ENCODE peak calls at places on chromosome 11, in four cellular contexts. A is HL-60, U is K562, S is GM12878. H is an unnamed sample.

GRCh38 chr11:2512431-2513407 is 67.9 kb downstream of the KCNQ1 start:
- DNase-seq in U (no peak), S (no peak), A (no peak), H (peak; percentile 21)

GRCh38 chr11:126345759-126346585 is 9.5 kb upstream of the ST3GAL4 start:
- DNase-seq in S (no peak), A (peak; percentile 87), U (peak; percentile 83), H (no peak)

GRCh38 chr11:92149996-92150395 is 74.6 kb upstream of the FAT3 start:
- DNase-seq in A (no peak), S (no peak), U (no peak), H (no peak)

GRCh38 chr11:103737791-103738190 is 298.6 kb upstream of the DDI1 start:
- DNase-seq in U (no peak), S (no peak), A (no peak), H (no peak)

GRCh38 chr11:125772834-125773505 is 5.7 kb downstream of the PATE2 start:
- DNase-seq in A (no peak), U (no peak), S (no peak), H (no peak)

GRCh38 chr11:75162954-75163353 is 12.0 kb downstream of the SLCO2B1 start:
- DNase-seq in U (no peak), S (no peak), A (no peak), H (no peak)

GRCh38 chr11:65555693-65556231 is 2.4 kb downstream of the LTBP3 start:
- DNase-seq in A (no peak), U (peak; percentile 54), S (no peak), H (no peak)

GRCh38 chr11:66868726-66869291 is 11.9 kb downstream of the LRFN4 start:
- DNase-seq in U (peak; percentile 86), A (peak; percentile 80), S (peak; percentile 40), H (peak; percentile 95)

GRCh38 chr11:106551744-106552671 is 466.3 kb downstream of the GUCY1A2 start:
- DNase-seq in U (no peak), S (no peak), A (no peak), H (no peak)

GRCh38 chr11:112179601-112180000 is 4.3 kb downstream of the BCO2 start:
- DNase-seq in S (peak; percentile 64), U (no peak), A (peak; percentile 80), H (no peak)

GRCh38 chr11:1879342-1879940 is 12.3 kb downstream of the PRR33 start:
- DNase-seq in S (no peak), U (peak; percentile 46), A (no peak), H (peak; percentile 16)

GRCh38 chr11:2110521-2110920 is 28.7 kb downstream of the IGF2 start:
- DNase-seq in A (no peak), S (no peak), U (no peak), H (no peak)

GRCh38 chr11:2778630-2779498 is 79.1 kb upstream of the KCNQ1OT1 start:
- DNase-seq in S (no peak), A (no peak), U (peak; percentile 85), H (peak; percentile 70)

GRCh38 chr11:72950685-72951084 is 136.5 kb downstream of the ATG16L2 start:
- DNase-seq in A (no peak), S (no peak), U (no peak), H (no peak)

GRCh38 chr11:66317322-66317765 is 500 bp upstream of the CD248 start:
- DNase-seq in S (no peak), U (no peak), A (no peak), H (no peak)

GRCh38 chr11:27150098-27150497 is 109.5 kb downstream of the BBOX1 start:
- DNase-seq in S (no peak), U (no peak), A (no peak), H (no peak)

GRCh38 chr11:10125522-10126133 is 168.4 kb downstream of the SBF2 start:
- DNase-seq in A (no peak), U (no peak), S (no peak), H (no peak)

GRCh38 chr11:128153697-128154048 is 433.7 kb downstream of the ETS1 start:
- DNase-seq in A (no peak), S (no peak), U (no peak), H (no peak)

GRCh38 chr11:9151631-9152030 is 60.2 kb upstream of the SCUBE2 start:
- DNase-seq in U (no peak), A (no peak), S (no peak), H (no peak)

GRCh38 chr11:131629925-131630324 is 259.5 kb downstream of the NTM start:
- DNase-seq in A (no peak), S (no peak), U (no peak), H (no peak)

GRCh38 chr11:72786305-72787261 is 7.3 kb downstream of the STARD10 start:
- DNase-seq in S (no peak), A (no peak), U (no peak), H (no peak)

GRCh38 chr11:69335461-69336386 is 41.8 kb downstream of the MYEOV start:
- DNase-seq in S (no peak), U (peak; percentile 28), A (no peak), H (no peak)

GRCh38 chr11:9516113-9516512 is 55.3 kb downstream of the ZNF143 start:
- DNase-seq in S (no peak), A (no peak), U (no peak), H (no peak)

GRCh38 chr11:13110145-13110544 is 101.0 kb downstream of the RASSF10 start:
- DNase-seq in A (no peak), S (no peak), U (no peak), H (no peak)

GRCh38 chr11:47566166-47566546 is 757 bp downstream of the PTPMT1 start:
- DNase-seq in A (peak; percentile 25), U (no peak), S (no peak), H (no peak)

GRCh38 chr11:132028380-132029240 is 658.2 kb downstream of the NTM start:
- DNase-seq in A (peak; percentile 25), U (peak; percentile 14), S (no peak), H (peak; percentile 8)

GRCh38 chr11:102061276-102061675 is 14.0 kb downstream of the CFAP300 start:
- DNase-seq in A (no peak), S (no peak), U (no peak), H (no peak)

GRCh38 chr11:118338637-118339061 is 3.9 kb downstream of the CD3D start:
- DNase-seq in U (peak; percentile 66), A (peak; percentile 43), S (no peak), H (peak; percentile 41)

GRCh38 chr11:59144579-59145345 is 2.1 kb downstream of the FAM111A start:
- DNase-seq in A (peak; percentile 93), U (peak; percentile 59), S (peak; percentile 71), H (peak; percentile 63)

GRCh38 chr11:108008656-108009496 is at the start of gene CUL5:
- DNase-seq in U (peak; percentile 90), S (peak; percentile 60), A (peak; percentile 89), H (peak; percentile 87)
- TF ChIP-seq POLR2AphosphoS5 in U (peak; percentile 60), S (peak; percentile 91), A (peak; percentile 92), H (peak; percentile 85)

GRCh38 chr11:8063319-8063718 is 17.7 kb upstream of the TUB start:
- DNase-seq in S (no peak), U (no peak), A (no peak), H (no peak)
- TF ChIP-seq SPI1 in S (no peak), U (no peak), A (no peak), H (no peak)

GRCh38 chr11:33965032-33965431 is 73.2 kb upstream of the LMO2 start:
- DNase-seq in U (no peak), A (no peak), S (no peak), H (no peak)
- TF ChIP-seq POLR2AphosphoS5 in U (no peak), A (no peak), S (no peak), H (no peak)

GRCh38 chr11:64441127-64441526 is 82.2 kb downstream of the RPS6KA4 start:
- DNase-seq in A (no peak), S (no peak), U (no peak), H (no peak)

GRCh38 chr11:64436025-64436424 is 77.1 kb downstream of the RPS6KA4 start:
- DNase-seq in U (no peak), S (no peak), A (no peak), H (no peak)

GRCh38 chr11:64438986-64439771 is 80.2 kb downstream of the RPS6KA4 start:
- DNase-seq in S (no peak), U (no peak), A (no peak), H (no peak)

DNA sequence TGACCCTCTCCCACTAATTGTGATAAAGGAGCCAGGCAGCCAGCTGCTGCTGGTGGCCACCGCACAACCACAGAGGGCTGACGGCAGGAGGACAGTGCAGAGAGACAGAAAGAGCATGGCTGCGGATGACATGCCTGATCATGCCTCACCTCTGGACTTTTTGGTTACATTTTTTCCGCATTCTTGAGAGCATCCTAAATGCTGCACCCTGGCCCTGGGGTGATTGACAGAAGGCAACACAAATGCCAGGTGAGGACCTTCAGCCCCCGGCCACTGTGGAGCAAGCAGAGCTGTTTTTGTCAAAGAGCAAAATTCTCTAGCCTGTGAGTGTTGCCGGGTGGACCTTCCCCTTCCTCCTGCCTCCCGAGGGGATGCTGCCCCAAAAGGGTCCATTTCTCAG is 78.5 kb downstream of the RPS6KA4 start:
- DNase-seq in S (no peak), A (no peak), U (no peak), H (no peak)
- TF ChIP-seq SPI1 in S (no peak), A (no peak), U (no peak), H (no peak)